ENCODE peak calls at places on chromosomes 16 and 17, in seven cellular contexts. U is C1 segment of cervical spinal cord; J is NCI-H1105; I is activated naive CD4-positive, alpha-beta T cell treated with anti-CD3 and anti-CD28 coated beads, Interleukin-2, amount 50 U/mL, for 16 hours; H is EL; A is stimulated activated naive CD8-positive, alpha-beta T cell treated with anti-CD3 and anti-CD28 coated beads, Interleukin-15, Interleukin-2, amounts not matched to agents 100 U/mL and 50 U/mL, for 24 hours; P is fibroblast of the aortic adventitia. G is an unnamed sample.

GRCh38 chr16:53458623-53459022 is 24.4 kb downstream of the RBL2 start:
- DNase-seq in H (no peak), I (no peak), P (no peak), J (no peak), A (no peak), U (no peak), G (no peak)

GRCh38 chr17:40071720-40072480 is 9.1 kb downstream of the THRA start:
- DNase-seq in I (no peak), P (peak), A (no peak), H (no peak), U (peak), J (peak), G (no peak)

GRCh38 chr17:11550431-11550830 is 47.8 kb upstream of the DNAH9 start:
- DNase-seq in I (no peak), J (no peak), P (no peak), A (no peak), U (no peak), H (no peak), G (no peak)

GRCh38 chr17:75679706-75680201 is 12.6 kb downstream of the SAP30BP start:
- DNase-seq in J (no peak), I (no peak), P (no peak), H (peak), A (no peak), U (no peak), G (no peak)

GRCh38 chr17:58352843-58353719 is 1.1 kb upstream of the SUPT4H1 start:
- DNase-seq in A (peak), I (no peak), J (no peak), H (peak), U (no peak), P (peak), G (peak)

GRCh38 chr16:70331588-70332358 is 14.9 kb upstream of the DDX19A start:
- DNase-seq in I (peak), J (no peak), A (peak), U (no peak), H (no peak), P (peak), G (peak)

GRCh38 chr16:12994402-12994801 is 93.0 kb downstream of the SHISA9 start:
- DNase-seq in I (no peak), P (no peak), J (no peak), H (no peak), A (no peak), U (no peak), G (no peak)

GRCh38 chr17:59378621-59379194 is 47.3 kb downstream of the YPEL2 start:
- DNase-seq in P (peak), J (no peak), A (no peak), I (no peak), H (peak), U (no peak), G (no peak)

GRCh38 chr16:47477680-47478079 is 16.5 kb downstream of the PHKB start:
- DNase-seq in U (no peak), H (peak), J (no peak), P (no peak), A (no peak), I (no peak), G (no peak)